ENCODE peak calls at places on chromosomes 6 and 20, in four cellular contexts. W is adipocyte, I is DND-41, C is fibroblast of lung. H is an unnamed sample.

GRCh38 chr6:124924333-124924759 is 37.9 kb upstream of the RNF217 start:
- DNase-seq in W (peak; percentile 32), I (no peak), C (peak; percentile 18), H (no peak)

GRCh38 chr6:117472667-117473066 is 9.8 kb upstream of the DCBLD1 start:
- DNase-seq in W (no peak), I (no peak), C (no peak), H (no peak)

GRCh38 chr6:132820629-132821381 is 6.4 kb downstream of the RPS12 start:
- DNase-seq in W (no peak), I (no peak), C (peak; percentile 50), H (no peak)

GRCh38 chr20:61733216-61733615 is 332.5 kb downstream of the TAF4 start:
- DNase-seq in W (no peak), I (no peak), C (no peak), H (peak; percentile 70)

GRCh38 chr6:163668061-163668426 is 253.5 kb downstream of the QKI start:
- DNase-seq in W (no peak), I (no peak), C (no peak), H (no peak)

GRCh38 chr6:26250806-26251075 is 114.3 kb upstream of the BTN3A2 start:
- DNase-seq in W (peak; percentile 84), I (no peak), C (no peak), H (no peak)

GRCh38 chr6:156777577-156777865 is 343 bp downstream of the ARID1B start:
- DNase-seq in W (no peak), I (no peak), C (no peak), H (no peak)

GRCh38 chr6:154731296-154732218 is 1.7 kb upstream of the SCAF8 start:
- DNase-seq in W (no peak), I (no peak), C (no peak), H (no peak)

GRCh38 chr6:79993012-79993910 is 11.2 kb upstream of the TTK start:
- DNase-seq in W (no peak), I (no peak), C (no peak), H (no peak)

GRCh38 chr6:132490024-132490423 is 22.9 kb downstream of the STX7 start:
- DNase-seq in W (no peak), I (no peak), C (no peak), H (no peak)

GRCh38 chr20:23637282-23638221 is at the start of gene CST3:
- DNase-seq in W (peak; percentile 95), I (no peak), C (peak; percentile 88), H (peak; percentile 97)

GRCh38 chr20:12949429-12949980 is 59.3 kb upstream of the SPTLC3 start:
- DNase-seq in W (no peak), I (no peak), C (peak; percentile 27), H (no peak)

GRCh38 chr6:82843291-82843885 is 222.3 kb downstream of the UBE3D start:
- DNase-seq in W (peak; percentile 62), I (no peak), C (no peak), H (no peak)

GRCh38 chr6:11589261-11589660 is 51.7 kb downstream of the TMEM170B start:
- DNase-seq in W (no peak), I (no peak), C (no peak), H (no peak)

GRCh38 chr20:25310921-25311728 is 63.2 kb downstream of the PYGB start:
- DNase-seq in W (peak; percentile 63), I (no peak), C (peak; percentile 81), H (peak; percentile 39)

GRCh38 chr20:38307371-38308046 is 3.6 kb downstream of the BPI start:
- DNase-seq in W (no peak), I (no peak), C (peak; percentile 63), H (no peak)

GRCh38 chr6:52423448-52423847 is 3.3 kb downstream of the EFHC1 start:
- DNase-seq in W (no peak), I (no peak), C (no peak), H (no peak)

GRCh38 chr6:100268326-100268725 is 196.4 kb downstream of the SIM1 start:
- DNase-seq in W (no peak), I (no peak), C (no peak), H (no peak)

DNA sequence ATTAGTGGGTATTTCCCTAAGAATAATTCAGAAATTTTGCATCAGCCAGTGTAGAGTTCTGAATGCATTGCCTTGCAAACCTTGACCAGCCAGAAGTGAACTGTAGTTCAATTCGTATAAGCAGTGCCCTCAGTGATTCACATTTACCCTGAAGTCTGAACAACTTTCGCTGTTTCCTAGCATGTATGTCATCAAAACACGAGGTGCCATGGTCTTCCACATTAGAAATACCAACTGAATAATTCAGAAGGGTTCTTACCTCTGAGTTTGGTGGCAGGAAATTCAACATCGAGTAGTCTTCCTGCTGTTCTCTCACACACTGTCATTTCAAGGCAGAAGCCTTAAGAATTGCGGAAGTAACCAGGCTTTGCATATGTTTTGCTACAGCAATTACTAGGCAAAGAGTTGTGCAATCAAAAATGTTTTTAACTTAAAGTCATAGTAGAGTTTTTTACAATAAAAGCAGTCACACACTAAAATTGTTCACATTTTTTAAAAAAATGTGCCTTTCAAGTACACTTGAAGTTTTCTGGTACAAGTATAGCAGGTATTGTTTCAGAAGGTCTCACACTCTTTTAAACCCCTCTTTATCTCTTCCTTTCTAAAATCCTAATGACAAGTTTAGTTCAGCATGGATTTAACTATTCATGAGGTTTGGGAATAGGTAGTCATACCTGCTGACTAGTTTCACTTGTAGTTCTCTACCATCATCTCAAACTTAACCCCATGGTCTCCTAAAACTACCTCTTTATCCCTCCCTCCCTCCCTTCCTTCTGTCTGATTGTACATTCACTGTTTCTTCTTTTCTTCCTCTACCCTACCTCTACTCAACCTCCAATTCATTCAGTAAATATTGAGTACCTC is 118.3 kb downstream of the STXBP5 start:
- DNase-seq in W (peak; percentile 85), I (no peak), C (peak; percentile 78), H (no peak)
- H3K9ac ChIP-seq in W (peak overlapping the region; percentile 3), I (no peak overlapping the region), C (no peak overlapping the region), H (no peak overlapping the region)

GRCh38 chr6:31970604-31971271 is 1.2 kb downstream of the DXO start:
- DNase-seq in W (peak; percentile 1), I (no peak), C (no peak), H (peak; percentile 84)

GRCh38 chr6:31968326-31968725 is 3.6 kb downstream of the DXO start:
- DNase-seq in W (no peak), I (no peak), C (no peak), H (no peak)

GRCh38 chr6:31968791-31969711 is 2.9 kb downstream of the DXO start:
- DNase-seq in W (no peak), I (no peak), C (no peak), H (no peak)

GRCh38 chr6:31971279-31971992 is 502 bp downstream of the DXO start:
- DNase-seq in W (no peak), I (no peak), C (no peak), H (peak; percentile 79)

GRCh38 chr6:31969712-31970603 is 2.0 kb downstream of the DXO start:
- DNase-seq in W (no peak), I (no peak), C (no peak), H (no peak)
- H3K4me3 ChIP-seq in W (peak overlapping the region; percentile 87), I (no peak overlapping the region), C (peak overlapping the region; percentile 84), H (peak overlapping the region; percentile 80)

DNA sequence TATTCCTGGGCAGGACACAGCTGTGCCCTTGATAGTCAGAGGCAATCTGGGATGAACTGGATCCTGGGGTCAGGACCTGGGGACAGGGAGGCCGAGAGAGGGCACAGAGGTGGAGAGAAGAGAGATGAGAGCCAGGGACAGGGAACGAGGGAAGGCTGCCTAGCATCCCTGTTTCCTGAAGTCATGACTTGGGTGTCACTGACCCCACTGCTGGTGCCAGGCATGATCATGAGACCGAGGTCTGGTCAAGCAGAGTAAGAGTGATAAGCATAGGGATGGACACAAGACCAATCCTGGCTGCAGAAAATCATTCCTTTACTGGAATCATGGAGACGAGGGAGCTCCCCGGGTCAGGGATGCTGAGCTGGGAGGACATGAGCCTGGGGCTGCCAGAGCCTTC is 36.1 kb downstream of the FAM110A start:
- DNase-seq in W (no peak), I (no peak), C (no peak), H (no peak)
- H3K4me1 ChIP-seq in W (no peaks in the 10 kb centered on the region), I (no peaks in the 10 kb centered on the region), C (no peaks in the 10 kb centered on the region), H (no peaks in the 10 kb centered on the region)

GRCh38 chr6:44258325-44258863 is 1.1 kb upstream of the SLC35B2 start:
- DNase-seq in W (no peak), I (no peak), C (no peak), H (no peak)
- H3K9ac ChIP-seq in W (peak overlapping the region; percentile 94), I (no peak overlapping the region), C (no peak overlapping the region), H (no peak overlapping the region)

GRCh38 chr20:20366551-20366895 is 1.4 kb upstream of the INSM1 start:
- DNase-seq in W (no peak), I (no peak), C (no peak), H (no peak)

GRCh38 chr20:20364016-20364746 is 3.7 kb upstream of the INSM1 start:
- DNase-seq in W (no peak), I (no peak), C (no peak), H (no peak)

GRCh38 chr20:20363449-20364015 is 4.4 kb upstream of the INSM1 start:
- DNase-seq in W (no peak), I (no peak), C (no peak), H (no peak)

GRCh38 chr20:20365593-20365992 is 2.3 kb upstream of the INSM1 start:
- DNase-seq in W (no peak), I (no peak), C (no peak), H (no peak)

GRCh38 chr20:20364747-20365558 is 3.0 kb upstream of the INSM1 start:
- DNase-seq in W (no peak), I (no peak), C (no peak), H (no peak)
- H3K4me3 ChIP-seq in W (no peak overlapping the region), I (no peak overlapping the region), C (no peak overlapping the region), H (no peak overlapping the region)